ENCODE peak calls at places on chromosome 4, in five cellular contexts. B is IMR-90, L is GM23338, C is astrocyte of the spinal cord, D is fibroblast of villous mesenchyme. A is an unnamed sample.

GRCh38 chr4:186486172-186486571 is 69.2 kb downstream of the MTNR1A start:
- DNase-seq in B (peak), L (no peak), C (peak), D (no peak), A (no peak)

GRCh38 chr4:140659935-140660710 is 91.4 kb upstream of the UCP1 start:
- DNase-seq in B (peak), L (no peak), C (no peak), D (no peak), A (no peak)

GRCh38 chr4:171203425-171203824 is 609.8 kb upstream of the GALNTL6 start:
- DNase-seq in B (no peak), L (no peak), C (peak), D (no peak), A (no peak)

GRCh38 chr4:184313710-184314659 is 96.3 kb upstream of the ENPP6 start:
- DNase-seq in B (no peak), L (no peak), C (no peak), D (no peak), A (no peak)

GRCh38 chr4:5371415-5372190 is 320.3 kb downstream of the STK32B start:
- DNase-seq in B (peak), L (no peak), C (no peak), D (peak), A (peak)

GRCh38 chr4:110622841-110623709 is at the start of gene PITX2:
- DNase-seq in B (peak), L (peak), C (peak), D (peak), A (peak)

GRCh38 chr4:8516061-8516573 is 64.1 kb upstream of the GPR78 start:
- DNase-seq in B (no peak), L (no peak), C (no peak), D (no peak), A (no peak)

GRCh38 chr4:153529646-153530045 is 63.5 kb downstream of the TMEM131L start:
- DNase-seq in B (peak), L (no peak), C (no peak), D (peak), A (no peak)

GRCh38 chr4:54229631-54230478 is 762 bp downstream of the PDGFRA start:
- DNase-seq in B (peak), L (peak), C (peak), D (peak), A (no peak)

GRCh38 chr4:6449335-6449734 is 23.1 kb downstream of the PPP2R2C start:
- DNase-seq in B (no peak), L (no peak), C (no peak), D (no peak), A (no peak)

GRCh38 chr4:38366997-38367396 is 297.0 kb upstream of the KLF3 start:
- DNase-seq in B (no peak), L (no peak), C (no peak), D (no peak), A (no peak)

GRCh38 chr4:76377922-76378321 is 43.0 kb downstream of the CCDC158 start:
- DNase-seq in B (peak), L (peak), C (peak), D (peak), A (peak)

GRCh38 chr4:122739174-122739573 is 6.7 kb downstream of the BBS12 start:
- DNase-seq in B (peak), L (no peak), C (peak), D (peak), A (no peak)

GRCh38 chr4:76442807-76443206 is 7.8 kb downstream of the SHROOM3 start:
- DNase-seq in B (no peak), L (no peak), C (no peak), D (no peak), A (no peak)

GRCh38 chr4:47238697-47239096 is 207.3 kb downstream of the GABRB1 start:
- DNase-seq in B (peak), L (no peak), C (no peak), D (no peak), A (no peak)

GRCh38 chr4:89298788-89299152 is 8.8 kb downstream of the GPRIN3 start:
- DNase-seq in B (no peak), L (no peak), C (peak), D (peak), A (no peak)

GRCh38 chr4:47075241-47075640 is 43.9 kb downstream of the GABRB1 start:
- DNase-seq in B (peak), L (no peak), C (peak), D (no peak), A (no peak)

GRCh38 chr4:159267940-159268327 is 165.1 kb downstream of the RAPGEF2 start:
- DNase-seq in B (no peak), L (no peak), C (peak), D (peak), A (no peak)

GRCh38 chr4:138118270-138118669 is 123.9 kb downstream of the SLC7A11 start:
- DNase-seq in B (no peak), L (no peak), C (no peak), D (no peak), A (no peak)

GRCh38 chr4:7929530-7929951 is 10.1 kb downstream of the AFAP1 start:
- DNase-seq in B (no peak), L (peak), C (peak), D (no peak), A (peak)

GRCh38 chr4:20279381-20279780 is 27.7 kb downstream of the SLIT2 start:
- DNase-seq in B (no peak), L (no peak), C (no peak), D (no peak), A (no peak)

GRCh38 chr4:72319596-72319995 is 249.4 kb downstream of the ADAMTS3 start:
- DNase-seq in B (peak), L (no peak), C (peak), D (peak), A (no peak)

GRCh38 chr4:136463941-136464340 is 1068.4 kb downstream of the PCDH18 start:
- DNase-seq in B (no peak), L (no peak), C (no peak), D (no peak), A (no peak)

GRCh38 chr4:117085185-117085701 is at the start of gene TRAM1L1:
- DNase-seq in B (peak), L (peak), C (peak), D (peak), A (peak)

GRCh38 chr4:40099010-40099409 is 42.4 kb downstream of the N4BP2 start:
- DNase-seq in B (no peak), L (no peak), C (no peak), D (no peak), A (no peak)

GRCh38 chr4:180967936-180968335 is 1275.3 kb upstream of the TENM3 start:
- DNase-seq in B (no peak), L (no peak), C (no peak), D (no peak), A (no peak)

GRCh38 chr4:139851639-139852038 is 186.0 kb downstream of the MGST2 start:
- DNase-seq in B (no peak), L (no peak), C (no peak), D (no peak), A (no peak)

GRCh38 chr4:183348706-183349659 is 26.8 kb upstream of the CLDN24 start:
- DNase-seq in B (peak), L (no peak), C (peak), D (peak), A (no peak)

GRCh38 chr4:80788798-80789197 is 241.7 kb upstream of the BMP3 start:
- DNase-seq in B (peak), L (no peak), C (peak), D (peak), A (no peak)

DNA sequence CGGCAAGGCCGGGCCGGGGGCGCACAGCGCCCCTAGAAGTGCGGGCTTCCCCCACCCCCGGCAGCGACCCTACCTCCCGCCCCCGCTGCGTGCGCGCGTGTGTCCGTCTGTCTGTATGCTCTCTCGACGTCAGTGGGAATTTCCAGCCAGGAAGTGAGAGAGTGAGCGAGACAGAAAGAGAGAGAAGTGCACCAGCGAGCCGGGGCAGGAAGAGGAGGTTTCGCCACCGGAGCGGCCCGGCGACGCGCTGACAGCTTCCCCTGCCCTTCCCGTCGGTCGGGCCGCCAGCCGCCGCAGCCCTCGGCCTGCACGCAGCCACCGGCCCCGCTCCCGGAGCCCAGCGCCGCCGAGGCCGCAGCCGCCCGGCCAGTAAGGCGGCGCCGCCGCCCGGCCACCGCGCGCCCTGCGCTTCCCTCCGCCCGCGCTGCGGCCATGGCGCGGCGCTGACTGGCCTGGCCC is at the start of gene NFKB1:
- DNase-seq in B (peak), L (peak), C (peak), D (peak), A (no peak)
- TF ChIP-seq CTCF in B (no peak), L (no peak), C (no peak), D (no peak), A (no peak)

GRCh38 chr4:163335384-163335783 is 3.0 kb upstream of the NPY1R start:
- DNase-seq in B (no peak), L (no peak), C (no peak), D (no peak), A (no peak)

GRCh38 chr4:163332526-163333405 is at the start of gene NPY1R:
- DNase-seq in B (peak), L (peak), C (peak), D (peak), A (peak)

GRCh38 chr4:163330828-163331628 is 1.4 kb downstream of the NPY1R start:
- DNase-seq in B (no peak), L (no peak), C (no peak), D (no peak), A (no peak)

GRCh38 chr4:163331629-163332360 is 601 bp downstream of the NPY1R start:
- DNase-seq in B (no peak), L (peak), C (peak), D (peak), A (no peak)
- TF ChIP-seq CTCF in B (no peak), L (peak), C (peak), D (no peak), A (no peak)

DNA sequence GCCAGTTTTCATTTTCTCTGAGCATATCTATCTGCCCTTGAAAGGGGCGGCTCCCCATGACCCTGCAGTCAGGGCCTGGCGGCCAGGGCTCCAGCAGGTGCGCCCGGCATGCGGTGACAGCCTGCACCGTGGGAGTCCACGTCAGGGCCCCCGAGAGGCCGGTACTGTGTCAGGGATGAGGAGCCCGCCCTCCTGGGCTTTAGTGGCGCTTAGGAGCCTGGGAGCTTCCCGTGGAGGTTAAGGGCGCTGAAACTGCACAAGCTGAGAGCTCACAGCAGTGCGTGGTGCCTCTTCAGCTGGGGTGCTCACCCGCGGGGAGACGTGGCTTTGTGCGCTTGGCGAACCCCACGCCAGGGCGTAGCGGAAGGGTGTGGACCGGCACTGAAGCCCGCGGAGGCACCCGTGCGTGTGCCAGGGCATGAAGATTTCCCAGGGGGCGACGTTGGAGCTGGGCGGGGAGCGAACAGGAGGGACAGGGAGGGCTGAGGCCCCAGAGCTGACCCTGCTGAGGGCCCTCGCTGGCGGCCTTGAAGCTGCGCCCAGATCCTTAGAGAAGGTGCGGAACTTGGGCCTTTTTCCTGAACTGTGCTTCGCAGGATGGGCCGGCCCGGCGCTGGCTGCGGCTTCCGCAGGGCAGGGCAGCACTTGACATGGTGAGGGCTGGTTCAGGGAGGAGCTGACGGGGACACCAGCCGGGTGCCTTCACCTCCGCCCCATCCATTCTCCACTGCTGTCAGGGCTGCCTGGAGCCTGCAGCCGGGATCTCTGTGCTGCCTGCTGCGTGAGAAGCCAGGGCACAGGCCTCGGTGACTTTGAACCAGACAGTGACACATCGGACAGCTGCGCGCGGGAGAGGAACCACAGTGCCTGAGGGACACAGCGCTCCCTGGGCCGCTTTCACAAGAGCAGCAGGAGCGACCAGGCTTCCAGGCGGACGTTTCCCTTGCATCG is 32.9 kb downstream of the HTT-AS start:
- DNase-seq in B (peak), L (peak), C (peak), D (peak), A (peak)
- TF ChIP-seq CTCF in B (no peak), L (no peak), C (no peak), D (no peak), A (no peak)

GRCh38 chr4:2787230-2788100 is 5.4 kb upstream of the SH3BP2 start:
- DNase-seq in B (no peak), L (no peak), C (no peak), D (no peak), A (no peak)
- TF ChIP-seq CTCF in B (no peak), L (peak), C (no peak), D (no peak), A (no peak)

GRCh38 chr4:147594107-147594506 is 23.1 kb upstream of the TMEM184C start:
- DNase-seq in B (no peak), L (peak), C (no peak), D (no peak), A (no peak)
- TF ChIP-seq CTCF in B (peak), L (peak), C (peak), D (no peak), A (no peak)

A was measured in Caco-2.